ENCODE peak calls at places on chromosome 10, in five cellular contexts. E is stomach, D is vagina, F is prostate gland, B is breast epithelium. X is an unnamed sample.

GRCh38 chr10:113424304-113424721 is 128.5 kb upstream of the HABP2 start:
- DNase-seq in F (no peak), B (no peak), D (no peak), E (no peak), X (no peak)

GRCh38 chr10:14282271-14282670 is 48.5 kb downstream of the FRMD4A start:
- DNase-seq in D (no peak), E (no peak), F (no peak), B (no peak), X (no peak)

GRCh38 chr10:83539528-83540308 is 599.6 kb upstream of the GHITM start:
- DNase-seq in E (no peak), B (no peak), D (no peak), F (no peak), X (no peak)

GRCh38 chr10:11936389-11937152 is 106.0 kb downstream of the UPF2 start:
- DNase-seq in F (no peak), B (no peak), E (no peak), D (no peak), X (no peak)

GRCh38 chr10:73802276-73802991 is 9.0 kb downstream of the NDST2 start:
- DNase-seq in B (no peak), D (no peak), F (peak; percentile 57), E (peak; percentile 40), X (no peak)

GRCh38 chr10:123974406-123974805 is 82.8 kb upstream of the CPXM2 start:
- DNase-seq in F (no peak), D (no peak), B (no peak), E (no peak), X (no peak)

GRCh38 chr10:117689566-117689965 is 147.0 kb downstream of the EMX2 start:
- DNase-seq in B (no peak), D (no peak), F (no peak), E (no peak), X (no peak)

GRCh38 chr10:52334595-52334994 is 20.5 kb downstream of the DKK1 start:
- DNase-seq in E (no peak), B (no peak), F (no peak), D (no peak), X (no peak)

GRCh38 chr10:31656820-31657470 is 271.7 kb downstream of the ARHGAP12 start:
- DNase-seq in F (no peak), B (no peak), E (no peak), D (no peak), X (no peak)

GRCh38 chr10:72312865-72313391 is 39.2 kb downstream of the DDIT4 start:
- DNase-seq in E (no peak), F (no peak), D (no peak), B (no peak), X (no peak)

GRCh38 chr10:72310636-72311035 is 36.9 kb downstream of the DDIT4 start:
- DNase-seq in F (no peak), B (no peak), D (no peak), E (no peak), X (no peak)

GRCh38 chr10:72310241-72310633 is 36.5 kb downstream of the DDIT4 start:
- DNase-seq in F (no peak), D (no peak), E (no peak), B (no peak), X (no peak)

GRCh38 chr10:72309290-72310240 is 35.8 kb downstream of the DDIT4 start:
- DNase-seq in F (peak; percentile 43), E (peak; percentile 51), B (no peak), D (no peak), X (no peak)

DNA sequence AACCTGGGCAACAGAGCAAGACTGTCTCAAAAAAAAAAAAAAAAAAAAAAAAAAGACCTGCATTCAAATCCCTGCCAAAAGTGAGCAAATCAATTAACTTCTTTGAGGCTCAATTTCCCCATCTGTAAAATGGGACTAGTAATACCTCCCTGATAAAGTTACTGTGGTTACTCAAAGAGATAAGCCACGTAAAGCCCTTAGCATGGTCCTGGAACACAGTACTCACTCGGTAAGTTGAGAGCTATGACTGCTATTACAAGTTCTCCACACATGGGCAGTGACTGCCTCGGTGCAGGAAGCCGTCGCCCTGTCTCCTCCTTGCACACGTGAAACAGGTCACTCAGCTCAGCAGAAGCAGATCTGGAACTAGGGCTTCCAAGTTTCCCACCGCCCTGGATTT is 37.9 kb downstream of the DDIT4 start:
- DNase-seq in D (no peak), F (no peak), B (no peak), E (no peak), X (no peak)
- TF ChIP-seq POLR2A in D (no peak), F (no peak), B (no peak), E (no peak), X (no peak)

GRCh38 chr10:104735036-104735435 is 93.9 kb downstream of the SORCS3 start:
- DNase-seq in E (no peak), D (no peak), F (no peak), B (no peak), X (no peak)

GRCh38 chr10:104734408-104734807 is 93.3 kb downstream of the SORCS3 start:
- DNase-seq in F (no peak), D (no peak), E (no peak), B (no peak), X (no peak)

GRCh38 chr10:104736006-104736405 is 94.9 kb downstream of the SORCS3 start:
- DNase-seq in F (no peak), B (no peak), D (no peak), E (no peak), X (no peak)

GRCh38 chr10:104735469-104735868 is 94.4 kb downstream of the SORCS3 start:
- DNase-seq in E (no peak), D (no peak), F (no peak), B (no peak), X (no peak)

GRCh38 chr10:104732222-104732621 is 91.1 kb downstream of the SORCS3 start:
- DNase-seq in F (no peak), D (no peak), E (no peak), B (no peak), X (no peak)
- TF ChIP-seq POLR2AphosphoS5 in F (peak; percentile 47), D (no peak), E (peak; percentile 63), B (no peak), X (no peak)

GRCh38 chr10:103659674-103660363 is 166.3 kb downstream of the NEURL1 start:
- DNase-seq in B (no peak), F (peak; percentile 77), E (peak; percentile 79), D (no peak), X (peak; percentile 93)
- TF ChIP-seq POLR2A in B (peak; percentile 20), F (peak; percentile 55), E (peak; percentile 42), D (no peak), X (no peak)

GRCh38 chr10:3310016-3310415 is 137.4 kb upstream of the PITRM1 start:
- DNase-seq in F (no peak), E (no peak), D (peak; percentile 49), B (no peak), X (no peak)
- TF ChIP-seq POLR2AphosphoS5 in F (no peak), E (no peak), D (no peak), B (no peak), X (no peak)